ENCODE peak calls at places on chromosome 19, in six cellular contexts. V is fibroblast of lung, B is left colon, Y is hypothalamus, Z is AG09309, K is ecto neural progenitor cell. D is an unnamed sample.

GRCh38 chr19:33900817-33901216 is 104.1 kb downstream of the KCTD15 start:
- DNase-seq in Y (no peak), K (no peak), Z (no peak), B (no peak), V (no peak), D (no peak)

GRCh38 chr19:29992233-29992867 is 50.3 kb downstream of the URI1 start:
- DNase-seq in Z (no peak), Y (no peak), B (no peak), V (no peak), K (no peak), D (no peak)

GRCh38 chr19:12782424-12783225 is 7.3 kb upstream of the HOOK2 start:
- DNase-seq in Y (peak), K (peak), Z (no peak), B (peak), V (peak), D (peak)

GRCh38 chr19:2523630-2524311 is 47.8 kb downstream of the GADD45B start:
- DNase-seq in Y (no peak), V (peak), Z (no peak), K (peak), B (no peak), D (no peak)

GRCh38 chr19:3028305-3029069 is 593 bp downstream of the TLE2 start:
- DNase-seq in Z (no peak), K (no peak), V (no peak), Y (no peak), B (peak), D (no peak)

GRCh38 chr19:11373166-11373884 is 1.1 kb upstream of the SWSAP1 start:
- DNase-seq in Y (peak), B (peak), V (peak), Z (no peak), K (peak), D (no peak)

GRCh38 chr19:2631213-2631821 is 71.2 kb downstream of the GNG7 start:
- DNase-seq in Y (no peak), B (peak), V (peak), K (no peak), Z (no peak), D (no peak)

GRCh38 chr19:46016426-46017094 is 6.3 kb downstream of the PGLYRP1 start:
- DNase-seq in Z (no peak), V (peak), K (peak), Y (peak), B (peak), D (peak)

GRCh38 chr19:55687281-55688172 is 12.5 kb downstream of the EPN1 start:
- DNase-seq in B (peak), V (no peak), K (no peak), Z (no peak), Y (no peak), D (no peak)

GRCh38 chr19:49064768-49065611 is at the start of gene NTF4:
- DNase-seq in K (peak), Z (no peak), V (peak), Y (no peak), B (peak), D (no peak)

GRCh38 chr19:14473073-14473790 is 1.9 kb downstream of the PTGER1 start:
- DNase-seq in K (peak), B (no peak), Y (no peak), Z (no peak), V (no peak), D (peak)

GRCh38 chr19:31280266-31281006 is 68.8 kb downstream of the TSHZ3 start:
- DNase-seq in Z (no peak), B (no peak), V (no peak), Y (no peak), K (no peak), D (no peak)

GRCh38 chr19:1074512-1075283 is 7.7 kb downstream of the ARHGAP45 start:
- DNase-seq in Z (no peak), B (peak), K (no peak), Y (peak), V (no peak), D (peak)

GRCh38 chr19:3513198-3514140 is 7.4 kb downstream of the FZR1 start:
- DNase-seq in Z (no peak), K (no peak), Y (no peak), B (no peak), V (no peak), D (no peak)

GRCh38 chr19:16078759-16079707 is 2.7 kb downstream of the TPM4 start:
- DNase-seq in B (peak), Z (peak), V (peak), K (no peak), Y (peak), D (peak)

GRCh38 chr19:13078897-13079541 is 23.6 kb downstream of the LYL1 start:
- DNase-seq in Z (no peak), Y (peak), K (no peak), B (peak), V (peak), D (no peak)

GRCh38 chr19:6801397-6802086 is 29.0 kb downstream of the VAV1 start:
- DNase-seq in V (peak), Z (no peak), K (no peak), B (peak), Y (peak), D (peak)

GRCh38 chr19:31126236-31126635 is 223.0 kb downstream of the TSHZ3 start:
- DNase-seq in Z (no peak), K (no peak), Y (no peak), V (peak), B (no peak), D (no peak)

D was measured in GM13977.